ENCODE peak calls at places on chromosomes 11 and 22, in nine cellular contexts. One of them, this sample, is unnamed.

GRCh38 chr11:62588966-62589637 is 2.2 kb downstream of the TUT1 start:
- DNase-seq in cardiac septum: no peak
- DNase-seq in T-helper 1 cell: no peak
- DNase-seq in OCI-LY7: no peak
- DNase-seq in uterus: no peak
- DNase-seq in activated T-cell treated with anti-CD3 and anti-CD28 coated beads for 24 hours: no peak
- DNase-seq in SK-N-SH: no peak
- DNase-seq in mesenteric fat pad: no peak
- DNase-seq in epithelial cell of esophagus: no peak
- DNase-seq in this sample: no peak

GRCh38 chr22:29136715-29137700 is 64.2 kb downstream of the KREMEN1 start:
- DNase-seq in cardiac septum: no peak
- DNase-seq in T-helper 1 cell: no peak
- DNase-seq in OCI-LY7: no peak
- DNase-seq in uterus: no peak
- DNase-seq in activated T-cell treated with anti-CD3 and anti-CD28 coated beads for 24 hours: no peak
- DNase-seq in SK-N-SH: no peak
- DNase-seq in mesenteric fat pad: no peak
- DNase-seq in epithelial cell of esophagus: no peak
- DNase-seq in this sample: no peak

GRCh38 chr11:118914178-118914918 is 11.4 kb downstream of the BCL9L start:
- DNase-seq in cardiac septum: no peak
- DNase-seq in T-helper 1 cell: peak
- DNase-seq in OCI-LY7: peak
- DNase-seq in uterus: peak
- DNase-seq in activated T-cell treated with anti-CD3 and anti-CD28 coated beads for 24 hours: no peak
- DNase-seq in SK-N-SH: no peak
- DNase-seq in mesenteric fat pad: no peak
- DNase-seq in epithelial cell of esophagus: no peak
- DNase-seq in this sample: peak

GRCh38 chr11:84316866-84317560 is 1030.8 kb upstream of the CCDC90B start:
- DNase-seq in cardiac septum: no peak
- DNase-seq in T-helper 1 cell: no peak
- DNase-seq in OCI-LY7: no peak
- DNase-seq in uterus: peak
- DNase-seq in activated T-cell treated with anti-CD3 and anti-CD28 coated beads for 24 hours: no peak
- DNase-seq in SK-N-SH: no peak
- DNase-seq in mesenteric fat pad: no peak
- DNase-seq in epithelial cell of esophagus: peak
- DNase-seq in this sample: no peak

GRCh38 chr11:85809881-85810280 is 1.1 kb downstream of the SYTL2 start:
- DNase-seq in cardiac septum: no peak
- DNase-seq in T-helper 1 cell: no peak
- DNase-seq in OCI-LY7: peak
- DNase-seq in uterus: peak
- DNase-seq in activated T-cell treated with anti-CD3 and anti-CD28 coated beads for 24 hours: no peak
- DNase-seq in SK-N-SH: peak
- DNase-seq in mesenteric fat pad: no peak
- DNase-seq in epithelial cell of esophagus: no peak
- DNase-seq in this sample: no peak

GRCh38 chr11:89182773-89183172 is 5.1 kb downstream of the TYR start:
- DNase-seq in cardiac septum: no peak
- DNase-seq in T-helper 1 cell: no peak
- DNase-seq in OCI-LY7: no peak
- DNase-seq in uterus: no peak
- DNase-seq in activated T-cell treated with anti-CD3 and anti-CD28 coated beads for 24 hours: no peak
- DNase-seq in SK-N-SH: no peak
- DNase-seq in mesenteric fat pad: no peak
- DNase-seq in epithelial cell of esophagus: no peak
- DNase-seq in this sample: no peak

GRCh38 chr11:56659755-56660154 is 3.7 kb upstream of the OR5AR1 start:
- DNase-seq in cardiac septum: no peak
- DNase-seq in T-helper 1 cell: no peak
- DNase-seq in OCI-LY7: no peak
- DNase-seq in uterus: no peak
- DNase-seq in activated T-cell treated with anti-CD3 and anti-CD28 coated beads for 24 hours: no peak
- DNase-seq in SK-N-SH: no peak
- DNase-seq in mesenteric fat pad: no peak
- DNase-seq in epithelial cell of esophagus: no peak
- DNase-seq in this sample: no peak

GRCh38 chr11:40514124-40514523 is 945.3 kb downstream of the LRRC4C start:
- DNase-seq in cardiac septum: no peak
- DNase-seq in T-helper 1 cell: no peak
- DNase-seq in OCI-LY7: no peak
- DNase-seq in uterus: no peak
- DNase-seq in activated T-cell treated with anti-CD3 and anti-CD28 coated beads for 24 hours: no peak
- DNase-seq in SK-N-SH: no peak
- DNase-seq in mesenteric fat pad: no peak
- DNase-seq in epithelial cell of esophagus: peak
- DNase-seq in this sample: peak

GRCh38 chr22:31187627-31188026 is 24.5 kb upstream of the LIMK2 start:
- DNase-seq in cardiac septum: no peak
- DNase-seq in T-helper 1 cell: no peak
- DNase-seq in OCI-LY7: no peak
- DNase-seq in uterus: no peak
- DNase-seq in activated T-cell treated with anti-CD3 and anti-CD28 coated beads for 24 hours: no peak
- DNase-seq in SK-N-SH: no peak
- DNase-seq in mesenteric fat pad: no peak
- DNase-seq in epithelial cell of esophagus: no peak
- DNase-seq in this sample: no peak

GRCh38 chr11:118145285-118146227 is 7.1 kb downstream of the SCN4B start:
- DNase-seq in cardiac septum: peak
- DNase-seq in T-helper 1 cell: peak
- DNase-seq in OCI-LY7: peak
- DNase-seq in uterus: peak
- DNase-seq in activated T-cell treated with anti-CD3 and anti-CD28 coated beads for 24 hours: peak
- DNase-seq in SK-N-SH: peak
- DNase-seq in mesenteric fat pad: peak
- DNase-seq in epithelial cell of esophagus: peak
- DNase-seq in this sample: peak

GRCh38 chr11:73213196-73214143 is 4.6 kb upstream of the P2RY2 start:
- DNase-seq in cardiac septum: no peak
- DNase-seq in T-helper 1 cell: no peak
- DNase-seq in OCI-LY7: no peak
- DNase-seq in uterus: no peak
- DNase-seq in activated T-cell treated with anti-CD3 and anti-CD28 coated beads for 24 hours: no peak
- DNase-seq in SK-N-SH: no peak
- DNase-seq in mesenteric fat pad: no peak
- DNase-seq in epithelial cell of esophagus: no peak
- DNase-seq in this sample: no peak

GRCh38 chr22:21054046-21054713 is 8.4 kb downstream of the LRRC74B start:
- DNase-seq in cardiac septum: no peak
- DNase-seq in T-helper 1 cell: no peak
- DNase-seq in OCI-LY7: no peak
- DNase-seq in uterus: no peak
- DNase-seq in activated T-cell treated with anti-CD3 and anti-CD28 coated beads for 24 hours: no peak
- DNase-seq in SK-N-SH: no peak
- DNase-seq in mesenteric fat pad: no peak
- DNase-seq in epithelial cell of esophagus: no peak
- DNase-seq in this sample: no peak

GRCh38 chr11:107561688-107562087 is 3.8 kb downstream of the ALKBH8 start:
- DNase-seq in cardiac septum: no peak
- DNase-seq in T-helper 1 cell: no peak
- DNase-seq in OCI-LY7: no peak
- DNase-seq in uterus: no peak
- DNase-seq in activated T-cell treated with anti-CD3 and anti-CD28 coated beads for 24 hours: no peak
- DNase-seq in SK-N-SH: no peak
- DNase-seq in mesenteric fat pad: no peak
- DNase-seq in epithelial cell of esophagus: peak
- DNase-seq in this sample: peak

GRCh38 chr22:44712156-44712555 is 10.2 kb downstream of the PRR5 start:
- DNase-seq in cardiac septum: no peak
- DNase-seq in T-helper 1 cell: no peak
- DNase-seq in OCI-LY7: no peak
- DNase-seq in uterus: no peak
- DNase-seq in activated T-cell treated with anti-CD3 and anti-CD28 coated beads for 24 hours: no peak
- DNase-seq in SK-N-SH: no peak
- DNase-seq in mesenteric fat pad: no peak
- DNase-seq in epithelial cell of esophagus: no peak
- DNase-seq in this sample: no peak

GRCh38 chr11:119482561-119483001 is 59.6 kb upstream of the THY1 start:
- DNase-seq in cardiac septum: peak
- DNase-seq in T-helper 1 cell: no peak
- DNase-seq in OCI-LY7: no peak
- DNase-seq in uterus: no peak
- DNase-seq in activated T-cell treated with anti-CD3 and anti-CD28 coated beads for 24 hours: no peak
- DNase-seq in SK-N-SH: no peak
- DNase-seq in mesenteric fat pad: peak
- DNase-seq in epithelial cell of esophagus: no peak
- DNase-seq in this sample: no peak

GRCh38 chr11:45062974-45063635 is 83.3 kb upstream of the PRDM11 start:
- DNase-seq in cardiac septum: no peak
- DNase-seq in T-helper 1 cell: no peak
- DNase-seq in OCI-LY7: no peak
- DNase-seq in uterus: no peak
- DNase-seq in activated T-cell treated with anti-CD3 and anti-CD28 coated beads for 24 hours: no peak
- DNase-seq in SK-N-SH: no peak
- DNase-seq in mesenteric fat pad: no peak
- DNase-seq in epithelial cell of esophagus: peak
- DNase-seq in this sample: no peak

GRCh38 chr11:117884994-117885393 is 8.5 kb upstream of the FXYD6 start:
- DNase-seq in cardiac septum: no peak
- DNase-seq in T-helper 1 cell: no peak
- DNase-seq in OCI-LY7: no peak
- DNase-seq in uterus: peak
- DNase-seq in activated T-cell treated with anti-CD3 and anti-CD28 coated beads for 24 hours: no peak
- DNase-seq in SK-N-SH: no peak
- DNase-seq in mesenteric fat pad: no peak
- DNase-seq in epithelial cell of esophagus: peak
- DNase-seq in this sample: peak

GRCh38 chr22:33969052-33969451 is 48.8 kb upstream of the LARGE1 start:
- DNase-seq in cardiac septum: no peak
- DNase-seq in T-helper 1 cell: no peak
- DNase-seq in OCI-LY7: no peak
- DNase-seq in uterus: no peak
- DNase-seq in activated T-cell treated with anti-CD3 and anti-CD28 coated beads for 24 hours: no peak
- DNase-seq in SK-N-SH: no peak
- DNase-seq in mesenteric fat pad: no peak
- DNase-seq in epithelial cell of esophagus: peak
- DNase-seq in this sample: peak

GRCh38 chr22:22161924-22162851 is 82.4 kb upstream of the VPREB1 start:
- DNase-seq in cardiac septum: no peak
- DNase-seq in T-helper 1 cell: no peak
- DNase-seq in OCI-LY7: peak
- DNase-seq in uterus: no peak
- DNase-seq in activated T-cell treated with anti-CD3 and anti-CD28 coated beads for 24 hours: no peak
- DNase-seq in SK-N-SH: no peak
- DNase-seq in mesenteric fat pad: no peak
- DNase-seq in epithelial cell of esophagus: no peak
- DNase-seq in this sample: no peak

GRCh38 chr22:49406047-49406650 is 421.5 kb downstream of the BRD1 start:
- DNase-seq in cardiac septum: peak
- DNase-seq in T-helper 1 cell: no peak
- DNase-seq in OCI-LY7: no peak
- DNase-seq in uterus: no peak
- DNase-seq in activated T-cell treated with anti-CD3 and anti-CD28 coated beads for 24 hours: no peak
- DNase-seq in SK-N-SH: no peak
- DNase-seq in mesenteric fat pad: peak
- DNase-seq in epithelial cell of esophagus: no peak
- DNase-seq in this sample: no peak

GRCh38 chr11:78268516-78269410 is 80.0 kb downstream of the USP35 start:
- DNase-seq in cardiac septum: peak
- DNase-seq in T-helper 1 cell: no peak
- DNase-seq in OCI-LY7: no peak
- DNase-seq in uterus: peak
- DNase-seq in activated T-cell treated with anti-CD3 and anti-CD28 coated beads for 24 hours: no peak
- DNase-seq in SK-N-SH: no peak
- DNase-seq in mesenteric fat pad: no peak
- DNase-seq in epithelial cell of esophagus: no peak
- DNase-seq in this sample: no peak

GRCh38 chr22:31605851-31606585 is 56.0 kb downstream of the PISD start:
- DNase-seq in cardiac septum: no peak
- DNase-seq in T-helper 1 cell: no peak
- DNase-seq in OCI-LY7: no peak
- DNase-seq in uterus: no peak
- DNase-seq in activated T-cell treated with anti-CD3 and anti-CD28 coated beads for 24 hours: no peak
- DNase-seq in SK-N-SH: no peak
- DNase-seq in mesenteric fat pad: no peak
- DNase-seq in epithelial cell of esophagus: peak
- DNase-seq in this sample: no peak

GRCh38 chr11:908273-908672 is 2.3 kb downstream of the CHID1 start:
- DNase-seq in cardiac septum: no peak
- DNase-seq in T-helper 1 cell: no peak
- DNase-seq in OCI-LY7: no peak
- DNase-seq in uterus: no peak
- DNase-seq in activated T-cell treated with anti-CD3 and anti-CD28 coated beads for 24 hours: no peak
- DNase-seq in SK-N-SH: no peak
- DNase-seq in mesenteric fat pad: no peak
- DNase-seq in epithelial cell of esophagus: peak
- DNase-seq in this sample: peak

GRCh38 chr11:70574725-70575347 is 176.5 kb downstream of the CTTN start:
- DNase-seq in cardiac septum: peak
- DNase-seq in T-helper 1 cell: no peak
- DNase-seq in OCI-LY7: no peak
- DNase-seq in uterus: no peak
- DNase-seq in activated T-cell treated with anti-CD3 and anti-CD28 coated beads for 24 hours: no peak
- DNase-seq in SK-N-SH: no peak
- DNase-seq in mesenteric fat pad: peak
- DNase-seq in epithelial cell of esophagus: no peak
- DNase-seq in this sample: no peak

GRCh38 chr11:6618117-6619020 is 853 bp downstream of the TPP1 start:
- DNase-seq in cardiac septum: peak
- DNase-seq in T-helper 1 cell: peak
- DNase-seq in OCI-LY7: peak
- DNase-seq in uterus: peak
- DNase-seq in activated T-cell treated with anti-CD3 and anti-CD28 coated beads for 24 hours: peak
- DNase-seq in SK-N-SH: no peak
- DNase-seq in mesenteric fat pad: peak
- DNase-seq in epithelial cell of esophagus: peak
- DNase-seq in this sample: peak

GRCh38 chr11:123202723-123203122 is 7.7 kb upstream of the CLMP start:
- DNase-seq in cardiac septum: no peak
- DNase-seq in T-helper 1 cell: no peak
- DNase-seq in OCI-LY7: no peak
- DNase-seq in uterus: peak
- DNase-seq in activated T-cell treated with anti-CD3 and anti-CD28 coated beads for 24 hours: no peak
- DNase-seq in SK-N-SH: no peak
- DNase-seq in mesenteric fat pad: no peak
- DNase-seq in epithelial cell of esophagus: no peak
- DNase-seq in this sample: no peak

GRCh38 chr11:133681901-133682300 is 149.6 kb upstream of the OPCML start:
- DNase-seq in cardiac septum: no peak
- DNase-seq in T-helper 1 cell: no peak
- DNase-seq in OCI-LY7: no peak
- DNase-seq in uterus: no peak
- DNase-seq in activated T-cell treated with anti-CD3 and anti-CD28 coated beads for 24 hours: no peak
- DNase-seq in SK-N-SH: peak
- DNase-seq in mesenteric fat pad: no peak
- DNase-seq in epithelial cell of esophagus: no peak
- DNase-seq in this sample: no peak

GRCh38 chr11:76568621-76569020 is 101.9 kb downstream of the LRRC32 start:
- DNase-seq in cardiac septum: no peak
- DNase-seq in T-helper 1 cell: no peak
- DNase-seq in OCI-LY7: no peak
- DNase-seq in uterus: no peak
- DNase-seq in activated T-cell treated with anti-CD3 and anti-CD28 coated beads for 24 hours: no peak
- DNase-seq in SK-N-SH: no peak
- DNase-seq in mesenteric fat pad: no peak
- DNase-seq in epithelial cell of esophagus: no peak
- DNase-seq in this sample: no peak

This sample was measured in mammary epithelial cell.